ENCODE peak calls at places on chromosomes 4 and X, in seven cellular contexts. X is IMR-90, J is vagina, Y is ovary, U is Peyer's patch, M is breast epithelium, Q is uterus. N is an unnamed sample. For H3K4me1, the result is how much of the 10 kb centered on the place peaks cover.

GRCh38 chr4:107736924-107737448 is 17.0 kb upstream of the PAPSS1 start:
- DNase-seq in X (peak), J (no peak), Y (no peak), U (no peak), M (no peak), Q (peak), N (peak)

GRCh38 chr4:93267747-93268146 is 560.8 kb upstream of the ATOH1 start:
- DNase-seq in X (no peak), J (no peak), Y (no peak), U (no peak), M (no peak), Q (no peak), N (no peak)

GRCh38 chr4:83993774-83994173 is 457.9 kb downstream of the GPAT3 start:
- DNase-seq in X (no peak), J (no peak), Y (no peak), U (no peak), M (no peak), Q (no peak), N (no peak)

GRCh38 chrX:17459008-17459407 is 84.0 kb downstream of the NHS start:
- DNase-seq in X (peak), J (no peak), Y (peak), U (no peak), M (no peak), Q (peak), N (no peak)

GRCh38 chr4:118718511-118719170 is 33.4 kb downstream of the METTL14 start:
- DNase-seq in X (no peak), J (no peak), Y (no peak), U (no peak), M (no peak), Q (no peak), N (no peak)

GRCh38 chr4:8218371-8219050 is 19.4 kb downstream of the SH3TC1 start:
- DNase-seq in X (no peak), J (no peak), Y (no peak), U (no peak), M (no peak), Q (no peak), N (no peak)

GRCh38 chr4:84063618-84064017 is 435.5 kb downstream of the NKX6-1 start:
- DNase-seq in X (no peak), J (no peak), Y (no peak), U (no peak), M (no peak), Q (no peak), N (no peak)

GRCh38 chr4:41550308-41550707 is 12.4 kb downstream of the LIMCH1 start:
- DNase-seq in X (no peak), J (no peak), Y (no peak), U (no peak), M (no peak), Q (no peak), N (no peak)

GRCh38 chr4:107548211-107548905 is 171.7 kb downstream of the PAPSS1 start:
- DNase-seq in X (peak), J (no peak), Y (no peak), U (no peak), M (no peak), Q (no peak), N (no peak)

GRCh38 chr4:102734591-102735385 is 26.0 kb downstream of the MANBA start:
- DNase-seq in X (peak), J (no peak), Y (no peak), U (peak), M (no peak), Q (no peak), N (no peak)

GRCh38 chrX:147550217-147550616 is 361.5 kb upstream of the FMR1 start:
- DNase-seq in X (no peak), J (no peak), Y (no peak), U (no peak), M (no peak), Q (no peak), N (no peak)

GRCh38 chrX:107659768-107660167 is 31.5 kb downstream of the PRPS1 start:
- DNase-seq in X (peak), J (no peak), Y (no peak), U (no peak), M (no peak), Q (no peak), N (no peak)

GRCh38 chrX:15672886-15673285 is 8.3 kb upstream of the CLTRN start:
- DNase-seq in X (no peak), J (no peak), Y (no peak), U (no peak), M (no peak), Q (no peak), N (no peak)

GRCh38 chrX:15673970-15674369 is 9.4 kb upstream of the CLTRN start:
- DNase-seq in X (no peak), J (no peak), Y (no peak), U (no peak), M (no peak), Q (no peak), N (no peak)

GRCh38 chrX:15675490-15675921 is 10.9 kb upstream of the CLTRN start:
- DNase-seq in X (no peak), J (peak), Y (peak), U (peak), M (peak), Q (no peak), N (peak)

GRCh38 chrX:15674514-15674898 is 9.9 kb upstream of the CLTRN start:
- DNase-seq in X (peak), J (no peak), Y (peak), U (peak), M (peak), Q (peak), N (peak)

GRCh38 chrX:15674899-15675489 is 10.4 kb upstream of the CLTRN start:
- DNase-seq in X (peak), J (peak), Y (peak), U (peak), M (peak), Q (peak), N (peak)
- TF ChIP-seq POLR2A in X (peak), J (no peak), Y (peak), U (peak), M (peak), Q (peak), N (no peak)

GRCh38 chrX:21944136-21944615 is 3.7 kb downstream of the SMS start:
- DNase-seq in X (no peak), J (no peak), Y (no peak), U (no peak), M (no peak), Q (no peak), N (peak)

GRCh38 chrX:21947671-21948070 is 7.2 kb downstream of the SMS start:
- DNase-seq in X (no peak), J (no peak), Y (no peak), U (no peak), M (no peak), Q (no peak), N (no peak)

GRCh38 chrX:21940356-21940829 is at the start of gene SMS:
- DNase-seq in X (peak), J (no peak), Y (peak), U (peak), M (peak), Q (peak), N (peak)

GRCh38 chrX:21946925-21947641 is 6.6 kb downstream of the SMS start:
- DNase-seq in X (peak), J (peak), Y (no peak), U (no peak), M (no peak), Q (no peak), N (no peak)

GRCh38 chrX:21943460-21944135 is 3.1 kb downstream of the SMS start:
- DNase-seq in X (peak), J (no peak), Y (no peak), U (no peak), M (no peak), Q (no peak), N (no peak)
- H3K4me1 ChIP-seq in X (under half), J (under half), Y (under half), U (under half), M (under half), Q (under half), N (under half)

GRCh38 chr4:156939801-156940200 is 31.8 kb downstream of the PDGFC start:
- DNase-seq in X (no peak), J (no peak), Y (no peak), U (no peak), M (no peak), Q (no peak), N (no peak)
- H3K27ac ChIP-seq in X (no peak), J (no peak), Y (no peak), U (no peak), M (no peak), Q (peak), N (no peak)

DNA sequence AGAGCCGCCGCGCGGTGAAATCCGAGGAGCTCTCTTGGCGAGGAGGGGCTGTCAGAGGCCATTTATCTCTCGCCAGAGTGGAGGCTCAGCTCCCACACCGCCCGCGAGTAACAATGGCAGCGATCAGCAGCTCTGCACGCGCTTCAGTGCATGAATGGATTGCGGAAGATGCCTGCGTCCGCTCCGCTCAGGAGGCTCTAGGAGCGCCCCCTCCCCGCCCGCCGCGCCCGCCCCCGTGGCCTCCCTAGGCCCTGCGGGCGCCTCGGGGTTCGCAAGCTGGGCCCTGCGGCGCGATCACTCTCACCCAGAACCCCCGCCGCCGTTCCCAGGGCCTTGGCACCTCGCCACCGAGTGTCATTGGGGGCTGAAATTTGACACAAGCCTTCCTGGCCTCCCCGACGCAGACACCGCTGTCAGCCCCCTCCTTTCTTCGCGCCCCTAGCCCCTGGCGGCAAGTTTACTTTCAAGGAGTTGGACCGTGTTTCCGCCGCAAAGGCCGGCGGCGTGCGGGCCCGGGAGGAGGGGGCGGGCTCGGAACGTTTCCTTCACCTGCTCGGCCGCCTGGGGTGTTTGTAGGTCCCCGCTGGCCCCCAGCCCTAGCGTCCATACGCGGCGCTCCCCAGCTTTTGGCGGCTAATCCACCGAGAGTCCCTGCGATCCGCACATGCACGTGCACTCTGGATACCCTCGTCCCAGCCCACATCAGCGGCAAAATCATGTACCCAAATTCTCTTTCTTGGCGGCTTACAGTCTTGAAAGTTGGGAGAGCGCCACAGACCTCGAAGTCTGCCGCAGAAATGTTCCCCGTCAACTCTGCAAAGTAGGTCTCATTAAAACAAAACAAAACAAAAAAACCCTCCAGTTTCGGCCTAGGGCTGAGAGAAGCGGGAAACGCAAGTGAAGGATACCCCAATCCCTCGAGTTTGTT is 49.0 kb upstream of the BCOR start:
- DNase-seq in X (peak), J (no peak), Y (peak), U (no peak), M (no peak), Q (peak), N (peak)
- TF ChIP-seq POLR2A in X (no peak), J (no peak), Y (no peak), U (no peak), M (no peak), Q (no peak), N (no peak)